ENCODE peak calls at places on chromosomes 16 and 17, in six cellular contexts. T is activated CD4-positive, alpha-beta T cell treated with anti-CD3 and anti-CD28 coated beads for 24 hours; C is body of pancreas; S is stimulated activated CD8-positive, alpha-beta memory T cell treated with anti-CD3 and anti-CD28 coated beads, Interleukin-2, amount 100 ng/mL, for 48 hours; J is AG04450; O is GM10248. E is an unnamed sample.

GRCh38 chr16:12729448-12729847 is 74.2 kb downstream of the CPPED1 start:
- DNase-seq in C (no peak), J (no peak), O (no peak), S (no peak), T (no peak), E (no peak)

GRCh38 chr17:79396696-79397095 is 214.2 kb downstream of the RBFOX3 start:
- DNase-seq in T (no peak), S (no peak), J (no peak), C (no peak), O (no peak), E (no peak)

GRCh38 chr17:56908061-56908542 is 5.7 kb downstream of the TRIM25 start:
- DNase-seq in O (peak), T (no peak), S (no peak), C (peak), J (no peak), E (peak)

GRCh38 chr16:17350212-17350611 is 120.5 kb downstream of the XYLT1 start:
- DNase-seq in S (no peak), T (no peak), C (no peak), O (no peak), J (no peak), E (no peak)

GRCh38 chr17:41013181-41013580 is 4.3 kb upstream of the KRTAP3-1 start:
- DNase-seq in C (no peak), J (no peak), S (no peak), T (no peak), O (no peak), E (no peak)

GRCh38 chr17:77392376-77393273 is 251.9 kb downstream of the SEC14L1 start:
- DNase-seq in T (no peak), C (peak), S (no peak), J (no peak), O (no peak), E (peak)

GRCh38 chr16:2846511-2847310 is 11.3 kb downstream of the PRSS22 start:
- DNase-seq in J (peak), O (no peak), C (no peak), S (no peak), T (no peak), E (no peak)

GRCh38 chr17:59621771-59622170 is 2.1 kb downstream of the CLTC start:
- DNase-seq in C (no peak), O (no peak), T (no peak), S (no peak), J (no peak), E (no peak)

GRCh38 chr16:89924925-89925307 is 1.8 kb downstream of the TUBB3 start:
- DNase-seq in T (no peak), C (no peak), J (no peak), S (no peak), O (no peak), E (no peak)

GRCh38 chr17:67608691-67609090 is 109.0 kb upstream of the NOL11 start:
- DNase-seq in O (no peak), T (no peak), J (peak), C (no peak), S (no peak), E (no peak)

GRCh38 chr17:41304091-41304490 is 1.4 kb upstream of the KRTAP29-1 start:
- DNase-seq in J (no peak), S (no peak), C (no peak), O (no peak), T (no peak), E (no peak)

GRCh38 chr16:67021321-67021720 is 7.6 kb upstream of the CBFB start:
- DNase-seq in T (no peak), O (no peak), J (no peak), C (no peak), S (no peak), E (peak)

GRCh38 chr16:30761427-30761927 is 385 bp downstream of the CFAP119 start:
- DNase-seq in O (peak), T (no peak), S (peak), J (no peak), C (peak), E (peak)